ENCODE peak calls at places on chromosomes 1 and 21, in four cellular contexts. P is heart left ventricle, Q is SK-MEL-5, H is posterior vena cava. D is an unnamed sample.

GRCh38 chr1:59202455-59202854 is 94.4 kb upstream of the FGGY start:
- DNase-seq in Q (no peak), H (no peak), P (no peak), D (no peak)

GRCh38 chr1:48687271-48688045 is 89.2 kb downstream of the BEND5 start:
- DNase-seq in H (no peak), Q (no peak), P (no peak), D (no peak)

GRCh38 chr1:222171005-222171404 is 376.9 kb downstream of the HHIPL2 start:
- DNase-seq in Q (peak; percentile 69), P (no peak), H (no peak), D (no peak)

GRCh38 chr21:34020005-34020847 is 53.2 kb upstream of the MRPS6 start:
- DNase-seq in P (no peak), Q (no peak), H (no peak), D (no peak)

GRCh38 chr1:45552309-45552708 is 1.7 kb downstream of the AKR1A1 start:
- DNase-seq in P (no peak), Q (no peak), H (no peak), D (peak; percentile 54)

GRCh38 chr1:56577859-56578663 is 1.3 kb downstream of the PLPP3 start:
- DNase-seq in H (peak; percentile 88), P (peak; percentile 50), Q (peak; percentile 20), D (peak; percentile 73)

GRCh38 chr1:164949758-164950452 is 390.9 kb downstream of the PBX1 start:
- DNase-seq in P (no peak), H (no peak), Q (no peak), D (no peak)

GRCh38 chr1:150530491-150531159 is 15.1 kb downstream of the FALEC start:
- DNase-seq in Q (no peak), P (no peak), H (no peak), D (no peak)

GRCh38 chr1:209741198-209741597 is 14.7 kb upstream of the TRAF3IP3 start:
- DNase-seq in P (no peak), H (no peak), Q (no peak), D (no peak)

GRCh38 chr1:33381979-33382378 is 48.9 kb downstream of the PHC2 start:
- DNase-seq in H (no peak), Q (no peak), P (no peak), D (no peak)

GRCh38 chr21:38140192-38140905 is 116.4 kb upstream of the KCNJ15 start:
- DNase-seq in H (peak; percentile 85), Q (peak; percentile 27), P (no peak), D (peak; percentile 28)

GRCh38 chr1:233598891-233599541 is 14.9 kb upstream of the KCNK1 start:
- DNase-seq in H (no peak), Q (no peak), P (no peak), D (no peak)

GRCh38 chr1:171251741-171252300 is 3.5 kb downstream of the FMO1 start:
- DNase-seq in P (no peak), Q (peak; percentile 2), H (no peak), D (no peak)

GRCh38 chr1:111989531-111990025 is at the start of gene KCND3:
- DNase-seq in H (peak; percentile 85), P (peak; percentile 46), Q (no peak), D (peak; percentile 41)

GRCh38 chr1:229234870-229235472 is 35.9 kb upstream of the RAB4A start:
- DNase-seq in Q (no peak), P (no peak), H (no peak), D (no peak)

GRCh38 chr1:225870883-225871282 is 11.3 kb downstream of the TMEM63A start:
- DNase-seq in Q (no peak), H (no peak), P (no peak), D (no peak)

GRCh38 chr1:153888518-153888917 is 34.3 kb downstream of the GATAD2B start:
- DNase-seq in H (no peak), Q (no peak), P (no peak), D (no peak)

GRCh38 chr1:192807221-192807967 is 1.4 kb upstream of the RGS2 start:
- DNase-seq in H (no peak), P (no peak), Q (peak; percentile 39), D (no peak)